ENCODE peak calls at places on chromosomes 13 and 19, in nine cellular contexts. J is hepatocyte; V is right cardiac atrium; I is WERI-Rb-1; M is body of pancreas; Q is pancreas; B is fibroblast of lung; U is CD4-positive, CD25-positive, alpha-beta regulatory T cell; E is ascending aorta. N is an unnamed sample.

GRCh38 chr13:45328661-45329105 is 12.3 kb downstream of the TPT1 start:
- DNase-seq in J (no peak), V (no peak), I (no peak), M (no peak), Q (no peak), B (peak), U (no peak), E (no peak), N (no peak)

GRCh38 chr13:78133511-78133910 is 214.9 kb upstream of the EDNRB start:
- DNase-seq in J (no peak), V (no peak), I (no peak), M (no peak), Q (no peak), B (no peak), U (no peak), E (no peak), N (no peak)

GRCh38 chr13:45626731-45627374 is 11.3 kb upstream of the ERICH6B start:
- DNase-seq in J (no peak), V (no peak), I (no peak), M (no peak), Q (no peak), B (no peak), U (no peak), E (no peak), N (no peak)

GRCh38 chr13:44763604-44764311 is 187.6 kb upstream of the TSC22D1 start:
- DNase-seq in J (no peak), V (peak), I (no peak), M (peak), Q (peak), B (no peak), U (no peak), E (no peak), N (no peak)

GRCh38 chr19:1251503-1252220 is 3.3 kb downstream of the MIDN start:
- DNase-seq in J (peak), V (no peak), I (no peak), M (peak), Q (peak), B (no peak), U (peak), E (no peak), N (no peak)

GRCh38 chr19:6773323-6773931 is 919 bp downstream of the VAV1 start:
- DNase-seq in J (no peak), V (peak), I (no peak), M (no peak), Q (no peak), B (no peak), U (peak), E (no peak), N (no peak)

GRCh38 chr19:4232614-4233281 is 3.4 kb downstream of the EBI3 start:
- DNase-seq in J (no peak), V (no peak), I (no peak), M (no peak), Q (no peak), B (no peak), U (no peak), E (no peak), N (no peak)

GRCh38 chr13:20398459-20398858 is 127.2 kb downstream of the CRYL1 start:
- DNase-seq in J (no peak), V (no peak), I (no peak), M (no peak), Q (no peak), B (no peak), U (no peak), E (no peak), N (no peak)

GRCh38 chr13:52851153-52851962 is 2.9 kb upstream of the PCDH8 start:
- DNase-seq in J (peak), V (peak), I (peak), M (peak), Q (peak), B (peak), U (no peak), E (no peak), N (peak)

GRCh38 chr13:79434578-79434977 is 28.5 kb upstream of the RBM26 start:
- DNase-seq in J (no peak), V (no peak), I (no peak), M (no peak), Q (no peak), B (peak), U (no peak), E (no peak), N (no peak)

GRCh38 chr19:30036154-30037129 is 94.4 kb downstream of the URI1 start:
- DNase-seq in J (no peak), V (no peak), I (no peak), M (no peak), Q (no peak), B (no peak), U (no peak), E (no peak), N (no peak)

GRCh38 chr19:14091885-14092462 is 1.4 kb upstream of the SAMD1 start:
- DNase-seq in J (no peak), V (peak), I (peak), M (no peak), Q (peak), B (no peak), U (no peak), E (no peak), N (no peak)

GRCh38 chr13:111414341-111414740 is 93.9 kb downstream of the TEX29 start:
- DNase-seq in J (no peak), V (no peak), I (no peak), M (no peak), Q (no peak), B (no peak), U (no peak), E (no peak), N (no peak)

GRCh38 chr19:54172413-54172763 is 572 bp downstream of the TMC4 start:
- DNase-seq in J (peak), V (peak), I (no peak), M (peak), Q (peak), B (no peak), U (no peak), E (no peak), N (no peak)

GRCh38 chr19:15516363-15516762 is 8.0 kb downstream of the CYP4F22 start:
- DNase-seq in J (no peak), V (no peak), I (no peak), M (no peak), Q (no peak), B (no peak), U (no peak), E (no peak), N (no peak)

GRCh38 chr19:49592486-49593232 is 1.7 kb downstream of the PRR12 start:
- DNase-seq in J (peak), V (no peak), I (no peak), M (peak), Q (peak), B (no peak), U (no peak), E (no peak), N (peak)
- H3K27ac ChIP-seq in J (peak), V (peak), I (peak), M (peak), Q (no peak), B (peak), U (peak), E (peak), N (peak)

GRCh38 chr13:97191143-97191542 is 31.0 kb upstream of the MBNL2 start:
- DNase-seq in J (no peak), V (no peak), I (no peak), M (no peak), Q (no peak), B (no peak), U (no peak), E (no peak), N (no peak)
- H3K27ac ChIP-seq in J (no peak), V (no peak), I (no peak), M (no peak), Q (no peak), B (no peak), U (no peak), E (no peak), N (no peak)

GRCh38 chr19:19465436-19466070 is 49.8 kb downstream of the TSSK6 start:
- DNase-seq in J (no peak), V (no peak), I (no peak), M (peak), Q (peak), B (no peak), U (no peak), E (no peak), N (no peak)
- H3K27ac ChIP-seq in J (peak), V (no peak), I (no peak), M (peak), Q (peak), B (no peak), U (no peak), E (peak), N (peak)

GRCh38 chr13:43316997-43317396 is 293.6 kb downstream of the DNAJC15 start:
- DNase-seq in J (peak), V (peak), I (no peak), M (no peak), Q (no peak), B (peak), U (no peak), E (no peak), N (no peak)
- H3K27ac ChIP-seq in J (peak), V (no peak), I (no peak), M (no peak), Q (no peak), B (no peak), U (no peak), E (no peak), N (no peak)